ENCODE peak calls at places on chromosomes 13 and 19, in four cellular contexts. L is PC-3, X is A673, W is PC-9. Y is an unnamed sample.

GRCh38 chr19:14544977-14545715 is 15.8 kb downstream of the TECR start:
- DNase-seq in L (no peak), X (peak), W (no peak), Y (no peak)

GRCh38 chr13:66399873-66400272 is 830.3 kb downstream of the PCDH9 start:
- DNase-seq in L (no peak), X (no peak), W (no peak), Y (no peak)

GRCh38 chr19:48633148-48634035 is 3.8 kb downstream of the DBP start:
- DNase-seq in L (no peak), X (no peak), W (no peak), Y (no peak)

GRCh38 chr19:34904846-34905527 is 21.7 kb upstream of the ZNF30 start:
- DNase-seq in L (no peak), X (no peak), W (no peak), Y (no peak)

GRCh38 chr13:73058432-73058740 is 419 bp upstream of the KLF5 start:
- DNase-seq in L (no peak), X (no peak), W (no peak), Y (no peak)

GRCh38 chr19:18712981-18713380 is 29.5 kb downstream of the CRTC1 start:
- DNase-seq in L (no peak), X (no peak), W (no peak), Y (no peak)

GRCh38 chr13:35388979-35389378 is 87.5 kb downstream of the MAB21L1 start:
- DNase-seq in L (no peak), X (no peak), W (no peak), Y (no peak)

GRCh38 chr13:99626461-99627082 is 125.3 kb downstream of the TM9SF2 start:
- DNase-seq in L (peak), X (peak), W (no peak), Y (no peak)

GRCh38 chr13:40236566-40237168 is 429.8 kb downstream of the FOXO1 start:
- DNase-seq in L (no peak), X (no peak), W (no peak), Y (no peak)

GRCh38 chr19:39031368-39032163 is 783 bp downstream of the FBXO27 start:
- DNase-seq in L (peak), X (peak), W (peak), Y (no peak)

GRCh38 chr19:35206379-35206778 is 22.2 kb downstream of the FAM187B start:
- DNase-seq in L (no peak), X (no peak), W (no peak), Y (no peak)

GRCh38 chr13:87986639-87987250 is 315.6 kb downstream of the SLITRK5 start:
- DNase-seq in L (no peak), X (no peak), W (no peak), Y (no peak)

GRCh38 chr13:102903659-102904407 is 58.0 kb downstream of the ERCC5 start:
- DNase-seq in L (peak), X (peak), W (peak), Y (no peak)

GRCh38 chr13:67120872-67121531 is 109.1 kb downstream of the PCDH9 start:
- DNase-seq in L (peak), X (no peak), W (no peak), Y (no peak)

GRCh38 chr19:53982611-53983010 is 8.8 kb upstream of the CACNG6 start:
- DNase-seq in L (peak), X (peak), W (no peak), Y (no peak)

GRCh38 chr19:46442808-46443450 is 14.2 kb upstream of the PNMA8C start:
- DNase-seq in L (peak), X (peak), W (peak), Y (no peak)

GRCh38 chr13:109785141-109785891 is 1.1 kb downstream of the IRS2 start:
- DNase-seq in L (peak), X (peak), W (peak), Y (no peak)

GRCh38 chr19:23554548-23554947 is 132.5 kb downstream of the ZNF675 start:
- DNase-seq in L (peak), X (no peak), W (peak), Y (no peak)

GRCh38 chr19:7224205-7224833 is 69.9 kb downstream of the INSR start:
- DNase-seq in L (peak), X (no peak), W (no peak), Y (no peak)

GRCh38 chr19:31349160-31349881 is at the start of gene TSHZ3:
- DNase-seq in L (peak), X (peak), W (no peak), Y (no peak)

GRCh38 chr19:55579766-55580621 is 654 bp downstream of the ZNF579 start:
- DNase-seq in L (peak), X (no peak), W (peak), Y (no peak)

GRCh38 chr19:18514800-18515682 is 6.8 kb downstream of the ELL start:
- DNase-seq in L (peak), X (no peak), W (peak), Y (no peak)

GRCh38 chr13:100323937-100324336 is 235.0 kb downstream of the PCCA start:
- DNase-seq in L (no peak), X (no peak), W (no peak), Y (no peak)

GRCh38 chr19:35869327-35870123 is 1.2 kb downstream of the APLP1 start:
- DNase-seq in L (peak), X (peak), W (peak), Y (peak)

GRCh38 chr19:51256053-51256682 is 5.3 kb downstream of the SIGLECL1 start:
- DNase-seq in L (no peak), X (no peak), W (no peak), Y (no peak)

GRCh38 chr13:79973533-79973963 is 367.4 kb downstream of the SPRY2 start:
- DNase-seq in L (no peak), X (peak), W (no peak), Y (no peak)

GRCh38 chr19:29201849-29202248 is 11.1 kb downstream of the UQCRFS1 start:
- DNase-seq in L (no peak), X (no peak), W (no peak), Y (no peak)

GRCh38 chr13:113052206-113052605 is 53.4 kb upstream of the F7 start:
- DNase-seq in L (no peak), X (no peak), W (no peak), Y (no peak)

GRCh38 chr19:10070730-10071446 is 15.2 kb upstream of the SHFL start:
- DNase-seq in L (no peak), X (no peak), W (no peak), Y (no peak)

GRCh38 chr13:30744056-30744684 is 8.8 kb downstream of the ALOX5AP start:
- DNase-seq in L (peak), X (no peak), W (peak), Y (no peak)

GRCh38 chr19:11964858-11965645 is at the start of gene ZNF763:
- DNase-seq in L (peak), X (peak), W (peak), Y (no peak)

GRCh38 chr13:87123987-87124784 is 547.0 kb upstream of the SLITRK5 start:
- DNase-seq in L (peak), X (peak), W (peak), Y (peak)

GRCh38 chr19:16022681-16023557 is 53.4 kb upstream of the TPM4 start:
- DNase-seq in L (no peak), X (no peak), W (no peak), Y (no peak)

GRCh38 chr13:79779761-79780160 is 298.8 kb downstream of the NDFIP2 start:
- DNase-seq in L (peak), X (peak), W (no peak), Y (no peak)

GRCh38 chr19:49786432-49786831 is 19.6 kb downstream of the AP2A1 start:
- DNase-seq in L (peak), X (no peak), W (no peak), Y (no peak)

GRCh38 chr19:1524206-1524971 is 512 bp downstream of the PLK5 start:
- DNase-seq in L (no peak), X (no peak), W (no peak), Y (no peak)
- TF ChIP-seq EZH2 in L (no peak), X (peak), W (no peak), Y (no peak)

GRCh38 chr19:41924151-41925145 is 3.8 kb downstream of the ERFL start:
- DNase-seq in L (no peak), X (no peak), W (no peak), Y (no peak)
- TF ChIP-seq EZH2 in L (no peak), X (no peak), W (no peak), Y (no peak)

GRCh38 chr19:36963262-36963661 is 47.1 kb downstream of the ZNF568 start:
- DNase-seq in L (no peak), X (peak), W (no peak), Y (no peak)
- TF ChIP-seq EZH2 in L (no peak), X (no peak), W (no peak), Y (no peak)

GRCh38 chr13:49219647-49220034 is 497 bp upstream of the MLNR start:
- DNase-seq in L (no peak), X (no peak), W (no peak), Y (no peak)

GRCh38 chr13:49217962-49218492 is 2.1 kb upstream of the MLNR start:
- DNase-seq in L (no peak), X (no peak), W (no peak), Y (no peak)

GRCh38 chr13:49220035-49220855 is at the start of gene MLNR:
- DNase-seq in L (no peak), X (peak), W (no peak), Y (no peak)

GRCh38 chr13:49216334-49216733 is 3.8 kb upstream of the MLNR start:
- DNase-seq in L (no peak), X (no peak), W (no peak), Y (no peak)

GRCh38 chr13:49218493-49219051 is 1.6 kb upstream of the MLNR start:
- DNase-seq in L (no peak), X (no peak), W (no peak), Y (no peak)
- TF ChIP-seq EZH2 in L (no peak), X (no peak), W (no peak), Y (no peak)